ENCODE peak calls at places on chromosomes 1 and 21, in eight cellular contexts. N is anterior cingulate cortex; T is putamen; C is stimulated activated CD8-positive, alpha-beta memory T cell treated with anti-CD3 and anti-CD28 coated beads, Interleukin-4, amount 100 ng/mL, for 4 hours; W is activated effector memory CD4-positive, alpha-beta T cell treated with Interleukin-2 at 50 U/mL for 16 hours; R is Kasumi-1; K is astrocyte of the cerebellum; J is midbrain. Y is an unnamed sample.
A peak's percentile ranks its signal among the peaks of the same experiment; 100 is the strongest.

GRCh38 chr1:50416553-50417453 is 6.4 kb downstream of the DMRTA2 start:
- DNase-seq in T (no peak), C (no peak), W (no peak), N (no peak), R (no peak), J (no peak), K (no peak), Y (no peak)

GRCh38 chr1:100391675-100392074 is 39.4 kb downstream of the CDC14A start:
- DNase-seq in J (no peak), T (no peak), N (no peak), R (no peak), W (no peak), K (no peak), C (no peak), Y (no peak)

GRCh38 chr1:59703226-59703917 is 111.4 kb upstream of the HOOK1 start:
- DNase-seq in N (no peak), R (no peak), C (no peak), W (no peak), K (peak; percentile 20), J (no peak), T (no peak), Y (no peak)

GRCh38 chr1:39160703-39161102 is 43.8 kb upstream of the MACF1 start:
- DNase-seq in K (no peak), T (no peak), W (no peak), C (no peak), J (no peak), N (no peak), R (no peak), Y (no peak)

GRCh38 chr21:38797470-38797869 is 8.3 kb upstream of the ETS2 start:
- DNase-seq in T (no peak), N (no peak), J (no peak), C (no peak), R (no peak), W (no peak), K (no peak), Y (peak; percentile 54)

GRCh38 chr1:45035631-45036301 is 23.7 kb downstream of the UROD start:
- DNase-seq in C (no peak), N (no peak), W (no peak), R (no peak), T (no peak), J (no peak), K (no peak), Y (no peak)

GRCh38 chr1:95229706-95230105 is 4.3 kb upstream of the RWDD3 start:
- DNase-seq in K (no peak), J (no peak), T (no peak), C (no peak), N (no peak), R (no peak), W (no peak), Y (no peak)

GRCh38 chr1:118100686-118101300 is 84.2 kb downstream of the SPAG17 start:
- DNase-seq in J (no peak), W (no peak), K (no peak), C (no peak), N (no peak), R (no peak), T (peak; percentile 40), Y (no peak)

GRCh38 chr1:28208818-28209441 is 23.9 kb downstream of the DNAJC8 start:
- DNase-seq in N (peak; percentile 30), W (peak; percentile 37), J (peak; percentile 67), T (peak; percentile 74), K (peak; percentile 54), R (peak; percentile 75), C (no peak), Y (peak; percentile 45)

GRCh38 chr1:177063648-177064047 is 100.9 kb downstream of the ASTN1 start:
- DNase-seq in R (no peak), J (no peak), C (no peak), K (no peak), T (no peak), W (no peak), N (no peak), Y (no peak)

GRCh38 chr1:31579374-31579773 is 3.1 kb downstream of the TINAGL1 start:
- DNase-seq in K (no peak), T (no peak), C (no peak), W (no peak), N (no peak), R (no peak), J (no peak), Y (no peak)

GRCh38 chr1:30743584-30744059 is 14.0 kb downstream of the LAPTM5 start:
- DNase-seq in K (no peak), C (peak; percentile 42), T (no peak), J (no peak), W (peak; percentile 58), N (no peak), R (peak; percentile 91), Y (no peak)

GRCh38 chr1:161915051-161915503 is 108.6 kb downstream of the OLFML2B start:
- DNase-seq in W (no peak), K (no peak), J (no peak), R (no peak), C (no peak), N (no peak), T (no peak), Y (no peak)

GRCh38 chr1:9671377-9672140 is 20.0 kb downstream of the PIK3CD start:
- DNase-seq in W (no peak), C (no peak), R (no peak), N (no peak), K (peak; percentile 34), J (no peak), T (no peak), Y (peak; percentile 47)

GRCh38 chr1:55490556-55490955 is 275.4 kb upstream of the USP24 start:
- DNase-seq in T (no peak), J (no peak), C (no peak), K (no peak), W (no peak), N (no peak), R (no peak), Y (no peak)

GRCh38 chr1:53731779-53732305 is 7.1 kb downstream of the GLIS1 start:
- DNase-seq in W (no peak), N (no peak), K (no peak), T (no peak), R (no peak), C (no peak), J (no peak), Y (no peak)

GRCh38 chr1:29949676-29950075 is 713.4 kb downstream of the PTPRU start:
- DNase-seq in W (no peak), J (no peak), R (no peak), T (no peak), K (no peak), C (no peak), N (no peak), Y (no peak)

GRCh38 chr1:212749924-212750535 is 41.5 kb downstream of the NSL1 start:
- DNase-seq in J (peak; percentile 60), C (no peak), N (no peak), T (peak; percentile 39), K (peak; percentile 63), W (no peak), R (peak; percentile 54), Y (peak; percentile 76)

GRCh38 chr1:206062464-206062863 is 9.5 kb downstream of the RHEX start:
- DNase-seq in W (no peak), R (no peak), J (no peak), K (no peak), N (no peak), T (no peak), C (no peak), Y (no peak)

GRCh38 chr1:2977886-2978611 is 43.2 kb upstream of the ACTRT2 start:
- DNase-seq in J (no peak), N (no peak), W (no peak), K (no peak), C (no peak), T (no peak), R (no peak), Y (no peak)

GRCh38 chr1:113096493-113096892 is 23.5 kb downstream of the LRIG2 start:
- DNase-seq in W (no peak), J (no peak), T (no peak), N (no peak), K (no peak), C (no peak), R (no peak), Y (no peak)

GRCh38 chr1:20848162-20848561 is 61.1 kb upstream of the HP1BP3 start:
- DNase-seq in J (no peak), K (no peak), N (no peak), C (no peak), W (no peak), T (no peak), R (no peak), Y (no peak)

Y was measured in HTR-8/SVneo.